ENCODE peak calls at places on chromosomes 5 and 9, in nine cellular contexts. G, E, S, D, Y, I, T, K and P are unnamed samples.

GRCh38 chr5:16178745-16179372 is 732 bp downstream of the MARCHF11 start:
- DNase-seq in T (peak), D (peak), Y (no peak), I (peak), K (peak), G (peak), S (no peak), E (peak), P (peak)

GRCh38 chr9:34446468-34446891 is 11.9 kb downstream of the FAM219A start:
- DNase-seq in G (no peak), S (no peak), I (no peak), K (no peak), T (no peak), Y (no peak), E (no peak), D (no peak), P (peak)

GRCh38 chr5:32850792-32851191 is 139.7 kb downstream of the NPR3 start:
- DNase-seq in T (no peak), K (no peak), Y (no peak), I (no peak), D (no peak), S (no peak), E (no peak), G (no peak), P (no peak)

GRCh38 chr9:125513634-125514413 is 193.2 kb downstream of the MAPKAP1 start:
- DNase-seq in K (no peak), Y (no peak), I (peak), T (peak), G (no peak), S (no peak), D (no peak), E (peak), P (peak)

GRCh38 chr5:120538644-120539043 is 74.5 kb downstream of the PRR16 start:
- DNase-seq in K (no peak), G (no peak), S (no peak), E (no peak), T (peak), D (no peak), Y (no peak), I (no peak), P (peak)

GRCh38 chr5:167653645-167654106 is 637.8 kb upstream of the WWC1 start:
- DNase-seq in T (no peak), G (no peak), S (no peak), Y (no peak), E (no peak), I (no peak), K (no peak), D (no peak), P (no peak)

GRCh38 chr5:145543968-145544367 is 291.2 kb downstream of the PRELID2 start:
- DNase-seq in S (no peak), D (no peak), Y (no peak), T (no peak), I (no peak), E (no peak), K (no peak), G (no peak), P (no peak)

GRCh38 chr9:18865542-18865941 is 167.5 kb downstream of the SAXO1 start:
- DNase-seq in K (no peak), G (no peak), E (no peak), I (no peak), T (no peak), S (no peak), D (no peak), Y (no peak), P (no peak)

GRCh38 chr9:130555968-130556367 is 23.4 kb upstream of the FUBP3 start:
- DNase-seq in D (no peak), E (no peak), T (no peak), K (no peak), I (no peak), G (no peak), Y (no peak), S (no peak), P (no peak)

GRCh38 chr9:74125916-74126315 is 371.2 kb upstream of the RORB start:
- DNase-seq in E (no peak), S (no peak), K (no peak), G (no peak), D (no peak), I (no peak), Y (no peak), T (no peak), P (no peak)

GRCh38 chr9:130692365-130692764 is 1.2 kb upstream of the EXOSC2 start:
- DNase-seq in G (no peak), D (no peak), T (no peak), S (no peak), Y (no peak), E (peak), I (no peak), K (peak), P (peak)

GRCh38 chr5:146369691-146370090 is 31.1 kb downstream of the POU4F3 start:
- DNase-seq in T (no peak), Y (no peak), D (no peak), S (no peak), G (no peak), I (no peak), K (no peak), E (no peak), P (peak)

GRCh38 chr9:75138260-75139040 is 50.1 kb downstream of the OSTF1 start:
- DNase-seq in D (no peak), Y (no peak), I (no peak), S (no peak), T (no peak), E (no peak), G (no peak), K (no peak), P (no peak)

GRCh38 chr5:181204561-181205401 is at the start of gene TRIM7:
- DNase-seq in Y (no peak), E (peak), S (no peak), D (no peak), K (peak), G (peak), I (no peak), T (peak), P (peak)

GRCh38 chr5:147464211-147464610 is 45.7 kb downstream of the DPYSL3 start:
- DNase-seq in E (no peak), G (no peak), D (peak), Y (no peak), T (peak), I (peak), K (no peak), S (no peak), P (peak)

GRCh38 chr9:115198018-115198417 is 80.1 kb upstream of the TNC start:
- DNase-seq in S (no peak), G (peak), K (peak), T (peak), E (peak), I (no peak), Y (no peak), D (peak), P (peak)

GRCh38 chr5:78077369-78078068 is 217.0 kb downstream of the AP3B1 start:
- DNase-seq in S (no peak), K (no peak), E (no peak), T (no peak), D (no peak), I (no peak), G (no peak), Y (no peak), P (no peak)

GRCh38 chr5:159094745-159095144 is 5.0 kb downstream of the EBF1 start:
- DNase-seq in I (peak), Y (peak), T (peak), E (peak), D (peak), G (peak), S (peak), K (peak), P (peak)

GRCh38 chr5:156411-157072 is 34.8 kb upstream of the LRRC14B start:
- DNase-seq in T (no peak), S (no peak), D (no peak), K (no peak), I (no peak), Y (no peak), E (no peak), G (no peak), P (no peak)

GRCh38 chr5:129639331-129639730 is 108.6 kb upstream of the MINAR2 start:
- DNase-seq in Y (no peak), T (no peak), S (no peak), K (no peak), D (no peak), G (no peak), E (no peak), I (no peak), P (no peak)

GRCh38 chr9:98652302-98652701 is 56.4 kb downstream of the GABBR2 start:
- DNase-seq in D (no peak), S (no peak), Y (no peak), T (no peak), G (no peak), E (no peak), I (no peak), K (no peak), P (no peak)

GRCh38 chr9:123267481-123268239 is 726 bp downstream of the STRBP start:
- DNase-seq in G (peak), I (no peak), E (no peak), K (peak), D (no peak), S (no peak), T (no peak), Y (no peak), P (no peak)

GRCh38 chr9:69168709-69169217 is 5.3 kb upstream of the TJP2 start:
- DNase-seq in K (no peak), Y (peak), E (peak), G (no peak), I (peak), D (no peak), T (peak), S (no peak), P (peak)

GRCh38 chr9:6467006-6467625 is 54.1 kb downstream of the UHRF2 start:
- DNase-seq in Y (no peak), G (no peak), K (no peak), T (no peak), D (no peak), I (no peak), E (no peak), S (no peak), P (no peak)

GRCh38 chr9:93020785-93021670 is 37.5 kb upstream of the SUSD3 start:
- DNase-seq in I (no peak), K (no peak), S (no peak), Y (peak), T (no peak), E (no peak), G (no peak), D (no peak), P (no peak)

GRCh38 chr5:160477266-160477970 is 55.8 kb downstream of the PTTG1 start:
- DNase-seq in K (no peak), D (no peak), Y (peak), G (no peak), I (no peak), E (no peak), T (no peak), S (no peak), P (no peak)

GRCh38 chr5:115274584-115274983 is 11.9 kb upstream of the PGGT1B start:
- DNase-seq in K (no peak), G (no peak), Y (no peak), T (no peak), I (no peak), S (no peak), D (no peak), E (no peak), P (no peak)

GRCh38 chr5:160198886-160199409 is 30.4 kb upstream of the FABP6 start:
- DNase-seq in T (no peak), E (no peak), S (no peak), G (peak), D (no peak), K (no peak), Y (no peak), I (no peak), P (peak)

GRCh38 chr5:68683632-68684035 is 410.2 kb upstream of the SLC30A5 start:
- DNase-seq in Y (no peak), T (peak), I (no peak), E (peak), S (no peak), D (peak), G (peak), K (no peak), P (peak)
- H3K27ac ChIP-seq in Y (no peak), T (peak), I (no peak), E (no peak), S (no peak), D (no peak), G (no peak), K (no peak), P (peak)

GRCh38 chr5:125151150-125151932 is 404.9 kb upstream of the ZNF608 start:
- DNase-seq in K (no peak), D (no peak), T (peak), Y (no peak), I (no peak), S (no peak), G (no peak), E (no peak), P (no peak)

GRCh38 chr5:125152461-125153189 is 406.2 kb upstream of the ZNF608 start:
- DNase-seq in S (no peak), D (no peak), K (no peak), G (no peak), Y (no peak), T (no peak), I (no peak), E (no peak), P (peak)

GRCh38 chr5:125154321-125154811 is 407.9 kb upstream of the ZNF608 start:
- DNase-seq in S (no peak), K (no peak), Y (no peak), E (no peak), I (no peak), G (no peak), T (peak), D (no peak), P (no peak)

GRCh38 chr5:125153231-125153630 is 406.8 kb upstream of the ZNF608 start:
- DNase-seq in D (no peak), I (no peak), E (no peak), K (no peak), S (no peak), G (no peak), T (no peak), Y (no peak), P (no peak)

DNA sequence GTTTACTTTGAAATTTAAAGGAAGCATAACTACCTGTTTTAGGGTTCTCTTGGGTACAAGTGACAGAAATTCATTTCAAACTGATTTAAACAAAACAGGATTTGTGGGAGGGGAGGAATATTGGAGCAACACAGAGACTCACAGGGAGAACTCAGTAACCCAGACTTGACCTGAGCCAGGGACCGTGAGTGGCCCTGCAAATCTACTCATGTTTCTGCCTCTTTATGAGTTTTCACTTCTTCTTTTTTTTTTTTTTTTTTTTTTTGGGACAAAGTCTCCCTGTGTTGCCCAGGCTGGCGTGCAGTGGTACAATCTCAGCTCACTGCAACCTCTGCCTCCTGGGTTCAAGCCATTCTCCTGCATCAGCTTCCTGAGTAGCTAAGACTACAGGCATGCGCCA is 405.6 kb upstream of the ZNF608 start:
- DNase-seq in T (no peak), E (no peak), G (no peak), S (no peak), K (no peak), Y (no peak), D (no peak), I (no peak), P (no peak)
- H3K27ac ChIP-seq in T (no peak), E (no peak), G (no peak), S (no peak), K (no peak), Y (no peak), D (no peak), I (no peak), P (no peak)

DNA sequence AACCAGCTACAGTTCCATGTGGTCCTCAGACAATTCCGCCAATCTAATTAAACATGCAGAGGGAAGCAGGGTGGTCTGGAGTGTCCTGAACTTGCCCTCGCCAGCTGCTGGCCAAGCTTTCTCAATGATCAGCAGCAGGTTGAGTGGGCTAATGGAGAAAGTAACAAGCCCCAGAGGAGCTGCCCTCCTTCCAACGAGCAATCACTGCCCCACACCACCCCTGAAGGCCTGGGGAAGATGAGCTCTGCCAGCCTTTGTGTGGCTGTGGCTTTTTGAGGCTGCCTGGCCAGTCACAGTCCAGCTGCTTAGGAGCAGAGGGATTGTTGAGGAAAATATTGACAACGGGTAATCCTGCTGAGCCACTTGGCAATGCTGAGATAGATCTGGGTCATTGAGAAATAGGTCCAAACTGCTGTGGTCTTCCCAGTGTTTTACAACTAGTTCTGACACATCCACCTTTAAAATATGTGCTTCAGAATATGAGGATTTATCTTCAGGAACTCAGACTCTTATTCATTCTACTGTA is 107.3 kb downstream of the CD180 start:
- DNase-seq in K (no peak), I (no peak), E (peak), Y (no peak), S (no peak), G (no peak), T (peak), D (no peak), P (peak)
- H3K27ac ChIP-seq in K (peak), I (no peak), E (no peak), Y (no peak), S (no peak), G (no peak), T (no peak), D (no peak), P (peak)

GRCh38 chr9:80061096-80061495 is 489.3 kb downstream of the TLE4 start:
- DNase-seq in T (peak), D (no peak), S (no peak), Y (no peak), I (no peak), E (no peak), K (no peak), G (no peak), P (no peak)

GRCh38 chr9:80062581-80062980 is 490.8 kb downstream of the TLE4 start:
- DNase-seq in K (no peak), T (no peak), D (no peak), S (no peak), E (no peak), Y (no peak), I (no peak), G (no peak), P (no peak)

GRCh38 chr9:80059191-80059590 is 487.4 kb downstream of the TLE4 start:
- DNase-seq in D (no peak), G (no peak), S (no peak), Y (no peak), T (no peak), I (no peak), E (no peak), K (no peak), P (no peak)

GRCh38 chr9:80061940-80062339 is 490.2 kb downstream of the TLE4 start:
- DNase-seq in I (no peak), G (peak), S (peak), T (peak), Y (no peak), E (peak), D (peak), K (no peak), P (peak)

GRCh38 chr9:80059979-80060378 is 488.2 kb downstream of the TLE4 start:
- DNase-seq in S (no peak), I (no peak), E (no peak), Y (no peak), D (no peak), T (no peak), K (no peak), G (no peak), P (no peak)
- H3K27ac ChIP-seq in S (no peak), I (no peak), E (no peak), Y (no peak), D (no peak), T (no peak), K (no peak), G (no peak), P (no peak)

GRCh38 chr9:86948153-86948929 is 1.0 kb upstream of the GAS1 start:
- DNase-seq in I (peak), T (peak), G (peak), Y (peak), D (peak), E (peak), S (peak), K (peak), P (peak)
- H3K27ac ChIP-seq in I (peak), T (no peak), G (peak), Y (peak), D (peak), E (peak), S (peak), K (peak), P (peak)